ENCODE peak calls at places on chromosomes 12 and 14, in ten cellular contexts. One of them, this sample, is unnamed.

GRCh38 chr12:39012870-39013269 is 107.5 kb upstream of the CPNE8 start:
- DNase-seq in NCI-H1694: no peak
- DNase-seq in effector CD4-positive, alpha-beta T cell: no peak
- DNase-seq in brain microvascular endothelial cell: no peak
- DNase-seq in left lobe of liver: no peak
- DNase-seq in activated CD4-positive, alpha-beta T cell treated with anti-CD3 and anti-CD28 coated beads, Interleukin-2, amount 50 U/mL, for 24 hours: no peak
- DNase-seq in MCF 10A: peak
- DNase-seq in mucosa of gallbladder: no peak
- DNase-seq in IMR-90: no peak
- DNase-seq in activated CD4-positive, CD25-positive, alpha-beta regulatory T cell: no peak
- DNase-seq in this sample: no peak

GRCh38 chr12:131091413-131091975 is 137.8 kb downstream of the ADGRD1 start:
- DNase-seq in MCF 10A: peak
- DNase-seq in left lobe of liver: peak
- DNase-seq in mucosa of gallbladder: no peak
- DNase-seq in activated CD4-positive, alpha-beta T cell treated with anti-CD3 and anti-CD28 coated beads, Interleukin-2, amount 50 U/mL, for 24 hours: no peak
- DNase-seq in brain microvascular endothelial cell: no peak
- DNase-seq in IMR-90: no peak
- DNase-seq in effector CD4-positive, alpha-beta T cell: no peak
- DNase-seq in NCI-H1694: no peak
- DNase-seq in activated CD4-positive, CD25-positive, alpha-beta regulatory T cell: no peak
- DNase-seq in this sample: peak

GRCh38 chr12:81136519-81136918 is 58.6 kb downstream of the ACSS3 start:
- DNase-seq in mucosa of gallbladder: no peak
- DNase-seq in NCI-H1694: no peak
- DNase-seq in effector CD4-positive, alpha-beta T cell: no peak
- DNase-seq in IMR-90: no peak
- DNase-seq in left lobe of liver: no peak
- DNase-seq in activated CD4-positive, CD25-positive, alpha-beta regulatory T cell: no peak
- DNase-seq in brain microvascular endothelial cell: no peak
- DNase-seq in MCF 10A: no peak
- DNase-seq in activated CD4-positive, alpha-beta T cell treated with anti-CD3 and anti-CD28 coated beads, Interleukin-2, amount 50 U/mL, for 24 hours: no peak
- DNase-seq in this sample: no peak

GRCh38 chr12:84964048-84964447 is 51.4 kb upstream of the SLC6A15 start:
- DNase-seq in IMR-90: no peak
- DNase-seq in mucosa of gallbladder: no peak
- DNase-seq in brain microvascular endothelial cell: no peak
- DNase-seq in effector CD4-positive, alpha-beta T cell: no peak
- DNase-seq in NCI-H1694: no peak
- DNase-seq in MCF 10A: no peak
- DNase-seq in activated CD4-positive, alpha-beta T cell treated with anti-CD3 and anti-CD28 coated beads, Interleukin-2, amount 50 U/mL, for 24 hours: no peak
- DNase-seq in left lobe of liver: no peak
- DNase-seq in activated CD4-positive, CD25-positive, alpha-beta regulatory T cell: no peak
- DNase-seq in this sample: no peak

GRCh38 chr12:111434680-111435338 is 29.1 kb downstream of the SH2B3 start:
- DNase-seq in IMR-90: peak
- DNase-seq in activated CD4-positive, CD25-positive, alpha-beta regulatory T cell: peak
- DNase-seq in mucosa of gallbladder: peak
- DNase-seq in activated CD4-positive, alpha-beta T cell treated with anti-CD3 and anti-CD28 coated beads, Interleukin-2, amount 50 U/mL, for 24 hours: peak
- DNase-seq in NCI-H1694: no peak
- DNase-seq in MCF 10A: peak
- DNase-seq in left lobe of liver: peak
- DNase-seq in brain microvascular endothelial cell: peak
- DNase-seq in effector CD4-positive, alpha-beta T cell: peak
- DNase-seq in this sample: peak

GRCh38 chr14:68941820-68942219 is 37.3 kb downstream of the ACTN1 start:
- DNase-seq in left lobe of liver: peak
- DNase-seq in mucosa of gallbladder: peak
- DNase-seq in brain microvascular endothelial cell: peak
- DNase-seq in effector CD4-positive, alpha-beta T cell: no peak
- DNase-seq in NCI-H1694: no peak
- DNase-seq in MCF 10A: peak
- DNase-seq in IMR-90: peak
- DNase-seq in activated CD4-positive, CD25-positive, alpha-beta regulatory T cell: no peak
- DNase-seq in activated CD4-positive, alpha-beta T cell treated with anti-CD3 and anti-CD28 coated beads, Interleukin-2, amount 50 U/mL, for 24 hours: no peak
- DNase-seq in this sample: peak

GRCh38 chr12:113479578-113480335 is 8.1 kb upstream of the LHX5 start:
- DNase-seq in mucosa of gallbladder: peak
- DNase-seq in NCI-H1694: no peak
- DNase-seq in activated CD4-positive, alpha-beta T cell treated with anti-CD3 and anti-CD28 coated beads, Interleukin-2, amount 50 U/mL, for 24 hours: no peak
- DNase-seq in left lobe of liver: no peak
- DNase-seq in IMR-90: peak
- DNase-seq in MCF 10A: peak
- DNase-seq in activated CD4-positive, CD25-positive, alpha-beta regulatory T cell: no peak
- DNase-seq in brain microvascular endothelial cell: no peak
- DNase-seq in effector CD4-positive, alpha-beta T cell: no peak
- DNase-seq in this sample: no peak

GRCh38 chr14:54768501-54768900 is 134.1 kb downstream of the GCH1 start:
- DNase-seq in NCI-H1694: no peak
- DNase-seq in activated CD4-positive, CD25-positive, alpha-beta regulatory T cell: no peak
- DNase-seq in left lobe of liver: no peak
- DNase-seq in activated CD4-positive, alpha-beta T cell treated with anti-CD3 and anti-CD28 coated beads, Interleukin-2, amount 50 U/mL, for 24 hours: no peak
- DNase-seq in mucosa of gallbladder: no peak
- DNase-seq in MCF 10A: no peak
- DNase-seq in effector CD4-positive, alpha-beta T cell: no peak
- DNase-seq in brain microvascular endothelial cell: no peak
- DNase-seq in IMR-90: peak
- DNase-seq in this sample: no peak

GRCh38 chr12:51171884-51172514 is 936 bp downstream of the TFCP2 start:
- DNase-seq in IMR-90: peak
- DNase-seq in effector CD4-positive, alpha-beta T cell: no peak
- DNase-seq in activated CD4-positive, alpha-beta T cell treated with anti-CD3 and anti-CD28 coated beads, Interleukin-2, amount 50 U/mL, for 24 hours: no peak
- DNase-seq in NCI-H1694: no peak
- DNase-seq in left lobe of liver: peak
- DNase-seq in MCF 10A: peak
- DNase-seq in brain microvascular endothelial cell: peak
- DNase-seq in activated CD4-positive, CD25-positive, alpha-beta regulatory T cell: no peak
- DNase-seq in mucosa of gallbladder: no peak
- DNase-seq in this sample: no peak

GRCh38 chr12:91139981-91140659 is 28.8 kb upstream of the LUM start:
- DNase-seq in NCI-H1694: no peak
- DNase-seq in activated CD4-positive, alpha-beta T cell treated with anti-CD3 and anti-CD28 coated beads, Interleukin-2, amount 50 U/mL, for 24 hours: no peak
- DNase-seq in left lobe of liver: no peak
- DNase-seq in MCF 10A: peak
- DNase-seq in brain microvascular endothelial cell: peak
- DNase-seq in activated CD4-positive, CD25-positive, alpha-beta regulatory T cell: no peak
- DNase-seq in mucosa of gallbladder: no peak
- DNase-seq in effector CD4-positive, alpha-beta T cell: no peak
- DNase-seq in IMR-90: peak
- DNase-seq in this sample: no peak

GRCh38 chr14:93033983-93034670 is 81.6 kb downstream of the ITPK1 start:
- DNase-seq in mucosa of gallbladder: no peak
- DNase-seq in MCF 10A: peak
- DNase-seq in left lobe of liver: no peak
- DNase-seq in NCI-H1694: no peak
- DNase-seq in brain microvascular endothelial cell: no peak
- DNase-seq in activated CD4-positive, CD25-positive, alpha-beta regulatory T cell: peak
- DNase-seq in activated CD4-positive, alpha-beta T cell treated with anti-CD3 and anti-CD28 coated beads, Interleukin-2, amount 50 U/mL, for 24 hours: no peak
- DNase-seq in effector CD4-positive, alpha-beta T cell: peak
- DNase-seq in IMR-90: no peak
- DNase-seq in this sample: no peak

GRCh38 chr12:49824886-49825285 is 3.3 kb downstream of the NCKAP5L start:
- DNase-seq in IMR-90: peak
- DNase-seq in MCF 10A: no peak
- DNase-seq in left lobe of liver: no peak
- DNase-seq in activated CD4-positive, alpha-beta T cell treated with anti-CD3 and anti-CD28 coated beads, Interleukin-2, amount 50 U/mL, for 24 hours: no peak
- DNase-seq in NCI-H1694: no peak
- DNase-seq in brain microvascular endothelial cell: peak
- DNase-seq in activated CD4-positive, CD25-positive, alpha-beta regulatory T cell: no peak
- DNase-seq in mucosa of gallbladder: no peak
- DNase-seq in effector CD4-positive, alpha-beta T cell: no peak
- DNase-seq in this sample: no peak

GRCh38 chr12:7837366-7837765 is 35.3 kb downstream of the SLC2A14 start:
- DNase-seq in NCI-H1694: no peak
- DNase-seq in brain microvascular endothelial cell: no peak
- DNase-seq in left lobe of liver: no peak
- DNase-seq in MCF 10A: no peak
- DNase-seq in IMR-90: no peak
- DNase-seq in activated CD4-positive, alpha-beta T cell treated with anti-CD3 and anti-CD28 coated beads, Interleukin-2, amount 50 U/mL, for 24 hours: no peak
- DNase-seq in activated CD4-positive, CD25-positive, alpha-beta regulatory T cell: no peak
- DNase-seq in effector CD4-positive, alpha-beta T cell: no peak
- DNase-seq in mucosa of gallbladder: no peak
- DNase-seq in this sample: no peak

GRCh38 chr14:76514599-76514998 is 138.7 kb downstream of the ESRRB start:
- DNase-seq in left lobe of liver: peak
- DNase-seq in effector CD4-positive, alpha-beta T cell: no peak
- DNase-seq in MCF 10A: peak
- DNase-seq in NCI-H1694: peak
- DNase-seq in brain microvascular endothelial cell: no peak
- DNase-seq in IMR-90: peak
- DNase-seq in activated CD4-positive, CD25-positive, alpha-beta regulatory T cell: no peak
- DNase-seq in activated CD4-positive, alpha-beta T cell treated with anti-CD3 and anti-CD28 coated beads, Interleukin-2, amount 50 U/mL, for 24 hours: no peak
- DNase-seq in mucosa of gallbladder: no peak
- DNase-seq in this sample: peak

GRCh38 chr12:73863541-73863940 is 674.1 kb upstream of the ATXN7L3B start:
- DNase-seq in MCF 10A: peak
- DNase-seq in left lobe of liver: no peak
- DNase-seq in activated CD4-positive, CD25-positive, alpha-beta regulatory T cell: no peak
- DNase-seq in IMR-90: no peak
- DNase-seq in effector CD4-positive, alpha-beta T cell: no peak
- DNase-seq in brain microvascular endothelial cell: peak
- DNase-seq in activated CD4-positive, alpha-beta T cell treated with anti-CD3 and anti-CD28 coated beads, Interleukin-2, amount 50 U/mL, for 24 hours: no peak
- DNase-seq in NCI-H1694: no peak
- DNase-seq in mucosa of gallbladder: no peak
- DNase-seq in this sample: no peak

GRCh38 chr12:27782481-27782880 is 2.4 kb upstream of the MANSC4 start:
- DNase-seq in effector CD4-positive, alpha-beta T cell: no peak
- DNase-seq in activated CD4-positive, CD25-positive, alpha-beta regulatory T cell: no peak
- DNase-seq in mucosa of gallbladder: no peak
- DNase-seq in left lobe of liver: no peak
- DNase-seq in NCI-H1694: no peak
- DNase-seq in brain microvascular endothelial cell: no peak
- DNase-seq in activated CD4-positive, alpha-beta T cell treated with anti-CD3 and anti-CD28 coated beads, Interleukin-2, amount 50 U/mL, for 24 hours: no peak
- DNase-seq in IMR-90: no peak
- DNase-seq in MCF 10A: no peak
- DNase-seq in this sample: no peak

GRCh38 chr12:3084742-3085141 is 7.6 kb downstream of the TSPAN9 start:
- DNase-seq in activated CD4-positive, CD25-positive, alpha-beta regulatory T cell: no peak
- DNase-seq in mucosa of gallbladder: no peak
- DNase-seq in NCI-H1694: no peak
- DNase-seq in MCF 10A: no peak
- DNase-seq in effector CD4-positive, alpha-beta T cell: no peak
- DNase-seq in IMR-90: no peak
- DNase-seq in left lobe of liver: no peak
- DNase-seq in brain microvascular endothelial cell: no peak
- DNase-seq in activated CD4-positive, alpha-beta T cell treated with anti-CD3 and anti-CD28 coated beads, Interleukin-2, amount 50 U/mL, for 24 hours: no peak
- DNase-seq in this sample: no peak

GRCh38 chr14:105398726-105399440 is 545 bp downstream of the TEX22 start:
- DNase-seq in IMR-90: peak
- DNase-seq in MCF 10A: no peak
- DNase-seq in NCI-H1694: peak
- DNase-seq in effector CD4-positive, alpha-beta T cell: peak
- DNase-seq in brain microvascular endothelial cell: no peak
- DNase-seq in activated CD4-positive, alpha-beta T cell treated with anti-CD3 and anti-CD28 coated beads, Interleukin-2, amount 50 U/mL, for 24 hours: peak
- DNase-seq in mucosa of gallbladder: no peak
- DNase-seq in left lobe of liver: no peak
- DNase-seq in activated CD4-positive, CD25-positive, alpha-beta regulatory T cell: no peak
- DNase-seq in this sample: peak

GRCh38 chr14:68594737-68595380 is 198.0 kb downstream of the ZFP36L1 start:
- DNase-seq in activated CD4-positive, alpha-beta T cell treated with anti-CD3 and anti-CD28 coated beads, Interleukin-2, amount 50 U/mL, for 24 hours: no peak
- DNase-seq in left lobe of liver: no peak
- DNase-seq in MCF 10A: no peak
- DNase-seq in mucosa of gallbladder: no peak
- DNase-seq in effector CD4-positive, alpha-beta T cell: no peak
- DNase-seq in IMR-90: no peak
- DNase-seq in activated CD4-positive, CD25-positive, alpha-beta regulatory T cell: no peak
- DNase-seq in NCI-H1694: no peak
- DNase-seq in brain microvascular endothelial cell: no peak
- DNase-seq in this sample: no peak

GRCh38 chr12:6961695-6962284 is 8.7 kb downstream of the PHB2 start:
- DNase-seq in left lobe of liver: peak
- DNase-seq in MCF 10A: peak
- DNase-seq in IMR-90: peak
- DNase-seq in NCI-H1694: peak
- DNase-seq in effector CD4-positive, alpha-beta T cell: no peak
- DNase-seq in brain microvascular endothelial cell: peak
- DNase-seq in mucosa of gallbladder: peak
- DNase-seq in activated CD4-positive, CD25-positive, alpha-beta regulatory T cell: peak
- DNase-seq in activated CD4-positive, alpha-beta T cell treated with anti-CD3 and anti-CD28 coated beads, Interleukin-2, amount 50 U/mL, for 24 hours: no peak
- DNase-seq in this sample: no peak

GRCh38 chr14:75310295-75311059 is 31.8 kb downstream of the FOS start:
- DNase-seq in activated CD4-positive, CD25-positive, alpha-beta regulatory T cell: no peak
- DNase-seq in IMR-90: peak
- DNase-seq in MCF 10A: peak
- DNase-seq in left lobe of liver: no peak
- DNase-seq in mucosa of gallbladder: peak
- DNase-seq in NCI-H1694: peak
- DNase-seq in activated CD4-positive, alpha-beta T cell treated with anti-CD3 and anti-CD28 coated beads, Interleukin-2, amount 50 U/mL, for 24 hours: no peak
- DNase-seq in effector CD4-positive, alpha-beta T cell: no peak
- DNase-seq in brain microvascular endothelial cell: peak
- DNase-seq in this sample: peak

GRCh38 chr12:81699572-81699971 is 59.6 kb downstream of the PPFIA2 start:
- DNase-seq in left lobe of liver: no peak
- DNase-seq in mucosa of gallbladder: no peak
- DNase-seq in activated CD4-positive, CD25-positive, alpha-beta regulatory T cell: no peak
- DNase-seq in NCI-H1694: no peak
- DNase-seq in activated CD4-positive, alpha-beta T cell treated with anti-CD3 and anti-CD28 coated beads, Interleukin-2, amount 50 U/mL, for 24 hours: no peak
- DNase-seq in MCF 10A: peak
- DNase-seq in effector CD4-positive, alpha-beta T cell: no peak
- DNase-seq in IMR-90: no peak
- DNase-seq in brain microvascular endothelial cell: no peak
- DNase-seq in this sample: no peak

GRCh38 chr12:2225736-2226135 is 172.9 kb downstream of the CACNA1C start:
- DNase-seq in NCI-H1694: no peak
- DNase-seq in effector CD4-positive, alpha-beta T cell: no peak
- DNase-seq in brain microvascular endothelial cell: no peak
- DNase-seq in activated CD4-positive, alpha-beta T cell treated with anti-CD3 and anti-CD28 coated beads, Interleukin-2, amount 50 U/mL, for 24 hours: no peak
- DNase-seq in mucosa of gallbladder: no peak
- DNase-seq in MCF 10A: no peak
- DNase-seq in left lobe of liver: no peak
- DNase-seq in IMR-90: peak
- DNase-seq in activated CD4-positive, CD25-positive, alpha-beta regulatory T cell: no peak
- DNase-seq in this sample: no peak

GRCh38 chr14:74685054-74685453 is 27.8 kb downstream of the AREL1 start:
- DNase-seq in activated CD4-positive, CD25-positive, alpha-beta regulatory T cell: no peak
- DNase-seq in activated CD4-positive, alpha-beta T cell treated with anti-CD3 and anti-CD28 coated beads, Interleukin-2, amount 50 U/mL, for 24 hours: no peak
- DNase-seq in IMR-90: no peak
- DNase-seq in MCF 10A: no peak
- DNase-seq in NCI-H1694: no peak
- DNase-seq in effector CD4-positive, alpha-beta T cell: no peak
- DNase-seq in left lobe of liver: no peak
- DNase-seq in mucosa of gallbladder: no peak
- DNase-seq in brain microvascular endothelial cell: no peak
- DNase-seq in this sample: no peak

GRCh38 chr14:71362920-71363584 is 455.8 kb downstream of the PCNX1 start:
- DNase-seq in MCF 10A: peak
- DNase-seq in activated CD4-positive, CD25-positive, alpha-beta regulatory T cell: no peak
- DNase-seq in effector CD4-positive, alpha-beta T cell: no peak
- DNase-seq in mucosa of gallbladder: no peak
- DNase-seq in NCI-H1694: no peak
- DNase-seq in brain microvascular endothelial cell: peak
- DNase-seq in activated CD4-positive, alpha-beta T cell treated with anti-CD3 and anti-CD28 coated beads, Interleukin-2, amount 50 U/mL, for 24 hours: no peak
- DNase-seq in left lobe of liver: no peak
- DNase-seq in IMR-90: peak
- DNase-seq in this sample: no peak

GRCh38 chr14:68762944-68763831 is 29.7 kb downstream of the ZFP36L1 start:
- DNase-seq in brain microvascular endothelial cell: no peak
- DNase-seq in left lobe of liver: peak
- DNase-seq in IMR-90: peak
- DNase-seq in effector CD4-positive, alpha-beta T cell: no peak
- DNase-seq in MCF 10A: no peak
- DNase-seq in mucosa of gallbladder: peak
- DNase-seq in activated CD4-positive, CD25-positive, alpha-beta regulatory T cell: no peak
- DNase-seq in activated CD4-positive, alpha-beta T cell treated with anti-CD3 and anti-CD28 coated beads, Interleukin-2, amount 50 U/mL, for 24 hours: no peak
- DNase-seq in NCI-H1694: no peak
- DNase-seq in this sample: peak

GRCh38 chr12:29152223-29152868 is 3.3 kb downstream of the FAR2 start:
- DNase-seq in IMR-90: no peak
- DNase-seq in activated CD4-positive, CD25-positive, alpha-beta regulatory T cell: no peak
- DNase-seq in mucosa of gallbladder: no peak
- DNase-seq in MCF 10A: no peak
- DNase-seq in activated CD4-positive, alpha-beta T cell treated with anti-CD3 and anti-CD28 coated beads, Interleukin-2, amount 50 U/mL, for 24 hours: no peak
- DNase-seq in NCI-H1694: no peak
- DNase-seq in effector CD4-positive, alpha-beta T cell: no peak
- DNase-seq in left lobe of liver: no peak
- DNase-seq in brain microvascular endothelial cell: no peak
- DNase-seq in this sample: no peak

This sample was measured in aorta.